ENCODE peak calls at places on chromosomes 3 and 15, in seven cellular contexts. J is AG10803, R is WERI-Rb-1, T is activated T-cell treated with anti-CD3 and anti-CD28 coated beads for 48 hours, C is M059J, B is nucleus accumbens, H is GM23248. W is an unnamed sample.

GRCh38 chr3:196134691-196135090 is 52.8 kb upstream of the TFRC start:
- DNase-seq in T (no peak), J (no peak), B (no peak), H (no peak), C (no peak), R (no peak), W (no peak)

GRCh38 chr3:134809412-134810051 is 14.5 kb downstream of the EPHB1 start:
- DNase-seq in C (no peak), H (no peak), B (no peak), J (no peak), R (no peak), T (no peak), W (peak; percentile 25)

GRCh38 chr3:126355777-126356372 is 1.3 kb downstream of the KLF15 start:
- DNase-seq in C (peak; percentile 47), J (peak; percentile 61), H (peak; percentile 70), B (peak; percentile 92), R (peak; percentile 92), T (no peak), W (peak; percentile 88)

GRCh38 chr3:183844606-183845005 is 19.2 kb upstream of the MAP6D1 start:
- DNase-seq in B (no peak), J (peak; percentile 71), T (no peak), H (peak; percentile 90), R (no peak), C (peak; percentile 87), W (peak; percentile 76)

GRCh38 chr3:99965077-99965476 is 147.4 kb downstream of the CMSS1 start:
- DNase-seq in H (peak; percentile 77), B (no peak), J (peak; percentile 49), T (no peak), R (no peak), C (peak; percentile 48), W (peak; percentile 81)

GRCh38 chr3:126490619-126491018 is 14.9 kb upstream of the ZXDC start:
- DNase-seq in R (peak; percentile 71), T (no peak), B (no peak), H (no peak), C (no peak), J (no peak), W (no peak)

GRCh38 chr3:108022316-108023150 is 68.3 kb downstream of the CD47 start:
- DNase-seq in C (no peak), J (no peak), B (no peak), H (no peak), R (no peak), T (no peak), W (no peak)

GRCh38 chr3:16404349-16404895 is 109.1 kb downstream of the RFTN1 start:
- DNase-seq in T (no peak), J (no peak), C (no peak), B (no peak), R (no peak), H (no peak), W (no peak)

GRCh38 chr3:111808439-111808838 is 50.6 kb upstream of the PHLDB2 start:
- DNase-seq in C (peak; percentile 68), J (peak; percentile 33), B (no peak), H (peak; percentile 55), T (no peak), R (no peak), W (no peak)

GRCh38 chr15:76932090-76932966 is 779 bp downstream of the RCN2 start:
- DNase-seq in B (no peak), H (peak; percentile 49), R (no peak), J (no peak), C (peak; percentile 4), T (no peak), W (peak; percentile 15)

GRCh38 chr3:178236555-178237277 is 299.5 kb upstream of the KCNMB2 start:
- DNase-seq in B (no peak), H (peak; percentile 77), C (no peak), R (no peak), T (no peak), J (peak; percentile 86), W (peak; percentile 51)

GRCh38 chr15:86355798-86356197 is 276.1 kb downstream of the AGBL1 start:
- DNase-seq in J (no peak), T (no peak), H (no peak), C (no peak), R (no peak), B (no peak), W (no peak)

GRCh38 chr3:146196789-146197188 is 35.8 kb upstream of the PLOD2 start:
- DNase-seq in C (no peak), R (no peak), T (no peak), J (no peak), H (no peak), B (no peak), W (no peak)

GRCh38 chr3:11273945-11274344 is 1.7 kb downstream of the ATG7 start:
- DNase-seq in J (no peak), C (no peak), B (no peak), R (no peak), T (no peak), H (no peak), W (no peak)

GRCh38 chr15:84033793-84034553 is 201.6 kb upstream of the GOLGA6L4 start:
- DNase-seq in H (no peak), B (no peak), T (no peak), C (peak; percentile 7), R (no peak), J (no peak), W (peak; percentile 13)

GRCh38 chr3:189849262-189849661 is 218.1 kb downstream of the TP63 start:
- DNase-seq in J (no peak), T (no peak), H (peak; percentile 44), B (no peak), C (peak; percentile 22), R (no peak), W (no peak)

GRCh38 chr3:105867690-105868449 is 942 bp downstream of the CBLB start:
- DNase-seq in C (no peak), B (no peak), R (no peak), J (no peak), H (peak; percentile 32), T (no peak), W (peak; percentile 44)

GRCh38 chr15:48636511-48636910 is 9.0 kb downstream of the FBN1 start:
- DNase-seq in R (no peak), C (no peak), B (no peak), T (no peak), J (peak; percentile 86), H (peak; percentile 79), W (peak; percentile 46)